ENCODE peak calls at places on chromosomes 1 and 21, in five cellular contexts. One of them, this sample, is unnamed.

GRCh38 chr1:214582289-214582891 is 20.6 kb upstream of the CENPF start:
- DNase-seq in K562: no peak
- DNase-seq in HepG2: no peak
- DNase-seq in GM12878: no peak
- DNase-seq in H1: no peak
- DNase-seq in this sample: no peak

GRCh38 chr21:22019766-22020165 is 1021.6 kb downstream of the NCAM2 start:
- DNase-seq in K562: no peak
- DNase-seq in HepG2: no peak
- DNase-seq in GM12878: no peak
- DNase-seq in H1: no peak
- DNase-seq in this sample: no peak

GRCh38 chr1:158002022-158002629 is 8.7 kb downstream of the KIRREL1 start:
- DNase-seq in K562: no peak
- DNase-seq in HepG2: no peak
- DNase-seq in GM12878: no peak
- DNase-seq in H1: no peak
- DNase-seq in this sample: no peak

GRCh38 chr21:46118871-46119564 is 21.1 kb downstream of the COL6A2 start:
- DNase-seq in K562: no peak
- DNase-seq in HepG2: no peak
- DNase-seq in GM12878: no peak
- DNase-seq in H1: no peak
- DNase-seq in this sample: no peak

GRCh38 chr1:23249785-23250184 is 32.5 kb upstream of the HTR1D start:
- DNase-seq in K562: no peak
- DNase-seq in HepG2: no peak
- DNase-seq in GM12878: no peak
- DNase-seq in H1: no peak
- DNase-seq in this sample: no peak

GRCh38 chr1:179867493-179868330 is 9.9 kb downstream of the TOR1AIP2 start:
- DNase-seq in K562: peak
- DNase-seq in HepG2: peak
- DNase-seq in GM12878: no peak
- DNase-seq in H1: no peak
- DNase-seq in this sample: no peak

GRCh38 chr1:202584707-202585590 is 125.3 kb downstream of the SYT2 start:
- DNase-seq in K562: peak
- DNase-seq in HepG2: no peak
- DNase-seq in GM12878: no peak
- DNase-seq in H1: no peak
- DNase-seq in this sample: no peak

GRCh38 chr1:66371233-66372005 is 162.5 kb upstream of the SGIP1 start:
- DNase-seq in K562: no peak
- DNase-seq in HepG2: no peak
- DNase-seq in GM12878: no peak
- DNase-seq in H1: no peak
- DNase-seq in this sample: no peak

GRCh38 chr1:182281541-182281940 is 110.0 kb downstream of the GLUL start:
- DNase-seq in K562: no peak
- DNase-seq in HepG2: no peak
- DNase-seq in GM12878: no peak
- DNase-seq in H1: no peak
- DNase-seq in this sample: no peak

GRCh38 chr1:159089184-159089791 is 12.7 kb upstream of the AIM2 start:
- DNase-seq in K562: peak
- DNase-seq in HepG2: peak
- DNase-seq in GM12878: no peak
- DNase-seq in H1: no peak
- DNase-seq in this sample: no peak

GRCh38 chr1:236560213-236560771 is 36.5 kb downstream of the LGALS8 start:
- DNase-seq in K562: no peak
- DNase-seq in HepG2: no peak
- DNase-seq in GM12878: no peak
- DNase-seq in H1: no peak
- DNase-seq in this sample: no peak

GRCh38 chr1:45557422-45557944 is 6.9 kb downstream of the AKR1A1 start:
- DNase-seq in K562: no peak
- DNase-seq in HepG2: no peak
- DNase-seq in GM12878: no peak
- DNase-seq in H1: no peak
- DNase-seq in this sample: no peak

GRCh38 chr21:41009398-41010177 is 158.4 kb upstream of the BACE2 start:
- DNase-seq in K562: no peak
- DNase-seq in HepG2: no peak
- DNase-seq in GM12878: no peak
- DNase-seq in H1: no peak
- DNase-seq in this sample: no peak

GRCh38 chr1:183989078-183989577 is 48.4 kb downstream of the COLGALT2 start:
- DNase-seq in K562: peak
- DNase-seq in HepG2: no peak
- DNase-seq in GM12878: peak
- DNase-seq in H1: no peak
- DNase-seq in this sample: no peak

GRCh38 chr1:1324084-1324523 is 356 bp downstream of the INTS11 start:
- DNase-seq in K562: no peak
- DNase-seq in HepG2: no peak
- DNase-seq in GM12878: no peak
- DNase-seq in H1: no peak
- DNase-seq in this sample: no peak

GRCh38 chr1:118958937-118959631 is 29.1 kb downstream of the TBX15 start:
- DNase-seq in K562: no peak
- DNase-seq in HepG2: peak
- DNase-seq in GM12878: no peak
- DNase-seq in H1: no peak
- DNase-seq in this sample: no peak

GRCh38 chr1:226665505-226666163 is 73.4 kb downstream of the ITPKB start:
- DNase-seq in K562: no peak
- DNase-seq in HepG2: no peak
- DNase-seq in GM12878: no peak
- DNase-seq in H1: no peak
- DNase-seq in this sample: no peak

GRCh38 chr1:1665815-1666251 is 7.0 kb upstream of the CDK11B start:
- DNase-seq in K562: peak
- DNase-seq in HepG2: no peak
- DNase-seq in GM12878: no peak
- DNase-seq in H1: no peak
- DNase-seq in this sample: no peak

GRCh38 chr1:78712467-78712866 is 62.8 kb downstream of the IFI44 start:
- DNase-seq in K562: no peak
- DNase-seq in HepG2: no peak
- DNase-seq in GM12878: no peak
- DNase-seq in H1: no peak
- DNase-seq in this sample: no peak

GRCh38 chr1:175725684-175726083 is 17.7 kb downstream of the TNR start:
- DNase-seq in K562: peak
- DNase-seq in HepG2: peak
- DNase-seq in GM12878: no peak
- DNase-seq in H1: no peak
- DNase-seq in this sample: no peak

GRCh38 chr21:46191257-46191685 is 7.0 kb upstream of the SPATC1L start:
- DNase-seq in K562: peak
- DNase-seq in HepG2: no peak
- DNase-seq in GM12878: no peak
- DNase-seq in H1: no peak
- DNase-seq in this sample: no peak

GRCh38 chr1:37556712-37557196 is at the start of gene DNALI1:
- DNase-seq in K562: peak
- DNase-seq in HepG2: peak
- DNase-seq in GM12878: no peak
- DNase-seq in H1: peak
- DNase-seq in this sample: no peak

GRCh38 chr1:36847761-36848160 is 186.6 kb downstream of the GRIK3 start:
- DNase-seq in K562: no peak
- DNase-seq in HepG2: no peak
- DNase-seq in GM12878: no peak
- DNase-seq in H1: peak
- DNase-seq in this sample: no peak

GRCh38 chr1:219385786-219386427 is 212.2 kb downstream of the LYPLAL1 start:
- DNase-seq in K562: peak
- DNase-seq in HepG2: peak
- DNase-seq in GM12878: peak
- DNase-seq in H1: peak
- DNase-seq in this sample: peak

GRCh38 chr1:17097125-17097524 is 22.1 kb downstream of the PADI2 start:
- DNase-seq in K562: no peak
- DNase-seq in HepG2: no peak
- DNase-seq in GM12878: no peak
- DNase-seq in H1: no peak
- DNase-seq in this sample: no peak

GRCh38 chr21:37644666-37645065 is 271.6 kb downstream of the KCNJ6 start:
- DNase-seq in K562: no peak
- DNase-seq in HepG2: no peak
- DNase-seq in GM12878: no peak
- DNase-seq in H1: no peak
- DNase-seq in this sample: no peak

GRCh38 chr1:202964755-202965440 is 2.2 kb downstream of the CYB5R1 start:
- DNase-seq in K562: no peak
- DNase-seq in HepG2: no peak
- DNase-seq in GM12878: no peak
- DNase-seq in H1: no peak
- DNase-seq in this sample: no peak

GRCh38 chr1:228794810-228795209 is 59.5 kb downstream of the RHOU start:
- DNase-seq in K562: no peak
- DNase-seq in HepG2: no peak
- DNase-seq in GM12878: peak
- DNase-seq in H1: no peak
- DNase-seq in this sample: no peak

GRCh38 chr21:46079357-46080170 is 18.3 kb upstream of the COL6A2 start:
- DNase-seq in K562: no peak
- DNase-seq in HepG2: no peak
- DNase-seq in GM12878: no peak
- DNase-seq in H1: no peak
- DNase-seq in this sample: no peak

GRCh38 chr1:23951646-23952095 is 8.0 kb upstream of the PNRC2 start:
- DNase-seq in K562: no peak
- DNase-seq in HepG2: peak
- DNase-seq in GM12878: no peak
- DNase-seq in H1: no peak
- DNase-seq in this sample: no peak

GRCh38 chr1:21319447-21320407 is 29.5 kb upstream of the ECE1 start:
- DNase-seq in K562: peak
- DNase-seq in HepG2: no peak
- DNase-seq in GM12878: no peak
- DNase-seq in H1: no peak
- DNase-seq in this sample: no peak

GRCh38 chr1:116553386-116554115 is 17.3 kb downstream of the CD58 start:
- DNase-seq in K562: no peak
- DNase-seq in HepG2: no peak
- DNase-seq in GM12878: no peak
- DNase-seq in H1: no peak
- DNase-seq in this sample: peak

GRCh38 chr1:229027622-229028182 is 243.2 kb upstream of the RAB4A start:
- DNase-seq in K562: no peak
- DNase-seq in HepG2: peak
- DNase-seq in GM12878: no peak
- DNase-seq in H1: peak
- DNase-seq in this sample: no peak

GRCh38 chr21:29613021-29613420 is 314.3 kb downstream of the BACH1 start:
- DNase-seq in K562: peak
- DNase-seq in HepG2: no peak
- DNase-seq in GM12878: no peak
- DNase-seq in H1: no peak
- DNase-seq in this sample: no peak

GRCh38 chr21:17451364-17451869 is 61.4 kb upstream of the CXADR start:
- DNase-seq in K562: no peak
- DNase-seq in HepG2: peak
- DNase-seq in GM12878: no peak
- DNase-seq in H1: no peak
- DNase-seq in this sample: no peak
- H3K27ac ChIP-seq in K562: no peak
- H3K27ac ChIP-seq in HepG2: peak
- H3K27ac ChIP-seq in GM12878: no peak
- H3K27ac ChIP-seq in H1: no peak
- H3K27ac ChIP-seq in this sample: no peak

DNA sequence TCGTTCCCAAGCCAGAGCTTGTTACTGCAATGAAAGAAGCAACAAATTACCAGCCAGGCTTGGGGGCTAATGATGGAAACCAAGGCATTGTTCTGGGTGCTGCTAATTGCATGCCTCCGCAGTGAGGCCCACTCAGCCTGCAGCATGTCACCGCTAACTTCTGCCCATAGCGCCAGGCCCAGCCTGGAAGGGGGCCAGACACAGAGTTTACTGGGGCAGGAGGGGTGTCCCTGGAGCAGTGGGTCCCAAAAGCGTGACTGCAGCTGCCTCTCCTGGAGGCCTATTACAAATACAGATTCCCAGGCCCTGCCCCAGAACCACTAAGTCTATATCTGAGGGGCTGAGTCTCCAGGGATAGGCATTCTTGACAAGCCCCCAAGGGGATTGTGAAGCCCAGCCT is 90.9 kb upstream of the IFFO2 start:
- DNase-seq in K562: no peak
- DNase-seq in HepG2: no peak
- DNase-seq in GM12878: no peak
- DNase-seq in H1: no peak
- DNase-seq in this sample: no peak
- TF ChIP-seq ZNF274 in K562: no peak
- TF ChIP-seq ZNF274 in HepG2: no peak
- TF ChIP-seq ZNF274 in GM12878: no peak
- TF ChIP-seq ZNF274 in H1: no peak
- TF ChIP-seq ZNF274 in this sample: no peak

DNA sequence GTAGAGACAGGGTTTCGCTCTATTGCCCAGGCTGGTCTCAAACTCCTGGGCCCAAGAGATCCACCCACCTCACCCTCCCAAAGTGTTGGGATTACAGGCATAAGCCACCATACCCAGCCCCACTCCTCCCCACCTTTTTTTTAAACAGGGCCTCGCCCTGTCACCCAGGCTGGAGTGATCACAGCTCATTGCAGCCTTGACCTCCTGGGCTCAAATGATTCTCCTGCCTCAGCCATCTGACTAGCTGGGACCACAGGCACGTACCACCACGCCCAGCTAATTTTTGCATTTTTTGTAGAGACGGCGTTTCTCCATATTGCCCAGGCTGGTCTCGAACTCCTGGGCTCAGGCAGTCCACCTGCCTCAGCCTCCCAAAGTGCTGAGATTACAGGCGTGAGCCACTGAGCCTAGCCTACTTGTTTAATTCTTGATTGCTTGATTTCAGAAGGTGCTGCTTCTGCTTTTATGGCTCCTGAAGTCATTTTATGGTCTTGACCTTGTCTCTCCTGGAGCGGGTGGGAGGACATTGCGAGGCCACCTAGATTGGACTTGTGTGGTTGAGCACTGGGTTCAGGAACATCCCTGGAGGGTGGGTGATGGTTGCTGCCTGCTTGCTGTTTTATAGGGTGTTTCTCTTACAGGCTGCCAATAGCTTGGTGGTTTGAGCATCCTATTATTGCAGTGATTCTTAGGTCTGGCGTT is 81.9 kb downstream of the GALNT2 start:
- DNase-seq in K562: no peak
- DNase-seq in HepG2: no peak
- DNase-seq in GM12878: no peak
- DNase-seq in H1: no peak
- DNase-seq in this sample: no peak
- H3K27ac ChIP-seq in K562: no peak
- H3K27ac ChIP-seq in HepG2: no peak
- H3K27ac ChIP-seq in GM12878: no peak
- H3K27ac ChIP-seq in H1: no peak
- H3K27ac ChIP-seq in this sample: no peak

GRCh38 chr1:168468042-168468809 is 75.6 kb downstream of the XCL2 start:
- DNase-seq in K562: peak
- DNase-seq in HepG2: no peak
- DNase-seq in GM12878: no peak
- DNase-seq in H1: no peak
- DNase-seq in this sample: no peak
- TF ChIP-seq ZNF274 in K562: no peak
- TF ChIP-seq ZNF274 in HepG2: no peak
- TF ChIP-seq ZNF274 in GM12878: no peak
- TF ChIP-seq ZNF274 in H1: no peak
- TF ChIP-seq ZNF274 in this sample: no peak

This sample was measured in HCT116.